ENCODE peak calls at places on chromosomes 4 and X, in nine cellular contexts. L, O, N, S, T, Q, E, A and X are unnamed samples.

GRCh38 chr4:121551881-121552280 is 144.9 kb downstream of the ANXA5 start:
- DNase-seq in E (no peak), L (no peak), S (no peak), T (no peak), A (no peak), Q (peak; percentile 1), O (no peak), N (no peak), X (no peak)

GRCh38 chrX:41723821-41724220 is at the start of gene GPR82:
- DNase-seq in O (no peak), N (no peak), S (no peak), T (no peak), E (no peak), Q (no peak), L (no peak), A (no peak), X (no peak)

GRCh38 chrX:18596096-18596495 is 75.8 kb downstream of the RS1 start:
- DNase-seq in E (no peak), O (peak; percentile 44), L (no peak), Q (no peak), N (no peak), S (no peak), A (no peak), T (no peak), X (peak; percentile 32)

GRCh38 chr4:121155893-121156292 is 8.2 kb downstream of the TNIP3 start:
- DNase-seq in N (no peak), S (no peak), Q (peak; percentile 88), T (no peak), E (no peak), A (no peak), L (no peak), O (no peak), X (no peak)

GRCh38 chr4:139593091-139593564 is 37.1 kb upstream of the SETD7 start:
- DNase-seq in L (no peak), Q (peak; percentile 58), N (no peak), S (no peak), A (no peak), E (no peak), O (no peak), T (no peak), X (no peak)

GRCh38 chr4:3047464-3048286 is 26.7 kb downstream of the HTT-AS start:
- DNase-seq in O (peak; percentile 76), S (peak; percentile 88), A (peak; percentile 75), Q (peak; percentile 58), N (peak; percentile 82), E (peak; percentile 66), L (peak; percentile 44), T (peak; percentile 75), X (peak; percentile 60)

GRCh38 chr4:100087743-100088142 is 102.5 kb downstream of the DDIT4L start:
- DNase-seq in O (no peak), Q (peak; percentile 70), E (no peak), T (no peak), N (no peak), L (no peak), A (no peak), S (no peak), X (no peak)

GRCh38 chrX:129968968-129969367 is 13.5 kb upstream of the BCORL1 start:
- DNase-seq in A (no peak), N (no peak), O (no peak), S (no peak), Q (no peak), E (no peak), T (no peak), L (no peak), X (no peak)

GRCh38 chr4:169109276-169109675 is 99.2 kb upstream of the CBR4 start:
- DNase-seq in S (peak; percentile 66), N (no peak), E (no peak), A (no peak), T (no peak), O (no peak), Q (no peak), L (no peak), X (no peak)
- H3K36me3 ChIP-seq in S (peaks cover 15% of the 10 kb centered on the region), N (peaks cover 3% of the 10 kb centered on the region), E (no peaks in the 10 kb centered on the region), A (no peaks in the 10 kb centered on the region), T (no peaks in the 10 kb centered on the region), O (peaks cover 96% of the 10 kb centered on the region), Q (no peaks in the 10 kb centered on the region), L (no peaks in the 10 kb centered on the region), X (peaks cover 7% of the 10 kb centered on the region)

DNA sequence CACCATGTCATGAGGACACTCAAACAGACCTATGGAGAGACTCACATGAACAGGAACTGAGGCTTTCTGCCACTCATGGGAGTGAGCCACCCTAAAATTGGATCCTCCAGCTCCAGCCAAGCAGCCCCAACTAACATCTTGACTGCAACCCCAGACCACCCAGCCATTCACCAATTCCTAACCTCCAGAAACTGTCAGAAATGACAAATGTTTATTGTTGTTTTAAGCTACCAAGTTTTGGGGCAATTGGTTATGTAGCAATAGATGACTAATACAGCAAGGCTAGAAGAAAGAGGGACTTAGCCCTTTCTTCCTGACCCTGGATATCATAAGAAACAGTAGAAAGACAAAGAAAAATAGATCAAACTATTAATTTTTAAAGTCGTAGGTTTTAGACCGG is 9.1 kb upstream of the CHIC2 start:
- DNase-seq in O (no peak), E (no peak), Q (peak; percentile 44), A (no peak), L (no peak), T (no peak), S (no peak), N (no peak), X (no peak)
- H3K27ac ChIP-seq in O (no peak overlapping the region), E (no peak overlapping the region), Q (no peak overlapping the region), A (no peak overlapping the region), L (no peak overlapping the region), T (no peak overlapping the region), S (no peak overlapping the region), N (no peak overlapping the region), X (no peak overlapping the region)

DNA sequence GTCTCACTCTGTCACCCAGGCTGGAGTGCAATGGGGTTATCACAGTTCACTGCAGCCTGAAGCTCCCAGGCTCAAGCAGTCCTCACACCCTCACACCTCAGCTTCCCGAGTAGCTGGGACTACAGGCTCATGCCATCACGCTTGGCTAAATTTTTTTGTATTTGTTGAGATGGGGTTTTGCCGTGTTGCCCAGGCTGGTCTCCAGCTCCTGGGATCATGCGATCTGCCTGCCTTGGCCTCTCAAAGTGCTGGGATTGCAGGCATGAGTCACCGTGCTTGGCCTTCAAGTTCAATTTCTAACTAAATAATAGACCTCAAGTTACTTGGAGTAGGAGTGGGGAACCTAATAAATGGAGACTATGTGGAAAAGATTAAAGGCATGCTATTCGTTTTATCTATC is 48.9 kb downstream of the MND1 start:
- DNase-seq in L (no peak), S (no peak), N (peak; percentile 80), Q (peak; percentile 43), O (no peak), A (no peak), T (no peak), E (no peak), X (peak; percentile 50)
- H3K36me3 ChIP-seq in L (no peaks in the 10 kb centered on the region), S (no peaks in the 10 kb centered on the region), N (no peaks in the 10 kb centered on the region), Q (no peaks in the 10 kb centered on the region), O (no peaks in the 10 kb centered on the region), A (no peaks in the 10 kb centered on the region), T (no peaks in the 10 kb centered on the region), E (no peaks in the 10 kb centered on the region), X (no peaks in the 10 kb centered on the region)

DNA sequence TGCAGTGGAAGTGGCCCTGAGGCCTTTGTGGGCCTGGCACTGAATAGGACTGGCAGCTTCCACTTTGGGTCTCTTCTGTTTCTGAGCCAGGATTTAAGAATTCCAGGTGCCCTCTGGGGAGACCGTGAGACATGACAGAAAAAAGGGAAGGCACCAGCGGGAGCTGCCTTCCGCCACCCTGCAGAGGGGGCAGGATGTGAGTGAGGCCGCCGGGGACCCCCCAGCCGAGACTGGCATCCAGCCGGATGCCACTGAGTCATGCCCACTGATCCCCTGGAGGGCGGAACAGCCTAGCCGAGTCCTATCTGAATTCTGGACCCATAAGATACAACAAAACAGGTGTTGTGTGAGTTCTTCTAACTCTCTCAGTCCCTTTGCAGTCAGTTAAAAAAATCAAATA is 41.3 kb downstream of the C4orf50 start:
- DNase-seq in N (peak; percentile 51), A (no peak), E (no peak), T (no peak), L (no peak), Q (no peak), S (no peak), O (no peak), X (no peak)
- H3K27ac ChIP-seq in N (no peak overlapping the region), A (no peak overlapping the region), E (no peak overlapping the region), T (no peak overlapping the region), L (no peak overlapping the region), Q (no peak overlapping the region), S (no peak overlapping the region), O (no peak overlapping the region), X (no peak overlapping the region)

GRCh38 chr4:1900087-1900433 is 28.9 kb downstream of the NSD2 start:
- DNase-seq in O (no peak), N (no peak), T (no peak), L (no peak), A (no peak), Q (no peak), E (no peak), S (no peak), X (no peak)

GRCh38 chr4:1899149-1900086 is 28.2 kb downstream of the NSD2 start:
- DNase-seq in O (peak; percentile 73), L (peak; percentile 62), T (peak; percentile 74), Q (peak; percentile 87), A (peak; percentile 77), S (peak; percentile 78), N (peak; percentile 87), E (peak; percentile 62), X (peak; percentile 79)

GRCh38 chr4:1898007-1898406 is 26.8 kb downstream of the NSD2 start:
- DNase-seq in A (no peak), O (no peak), S (no peak), E (no peak), N (no peak), L (no peak), Q (no peak), T (no peak), X (no peak)

GRCh38 chr4:1900624-1901023 is 29.4 kb downstream of the NSD2 start:
- DNase-seq in S (no peak), L (no peak), A (no peak), E (no peak), N (peak; percentile 26), Q (no peak), O (no peak), T (no peak), X (no peak)

GRCh38 chr4:1898681-1899080 is 27.5 kb downstream of the NSD2 start:
- DNase-seq in L (no peak), N (no peak), O (no peak), E (no peak), Q (no peak), S (no peak), A (no peak), T (no peak), X (no peak)
- H3K36me3 ChIP-seq in L (no peaks in the 10 kb centered on the region), N (no peaks in the 10 kb centered on the region), O (peaks cover 33% of the 10 kb centered on the region), E (no peaks in the 10 kb centered on the region), Q (peaks cover 11% of the 10 kb centered on the region), S (peaks cover 77% of the 10 kb centered on the region), A (no peaks in the 10 kb centered on the region), T (no peaks in the 10 kb centered on the region), X (peaks cover 2% of the 10 kb centered on the region)

DNA sequence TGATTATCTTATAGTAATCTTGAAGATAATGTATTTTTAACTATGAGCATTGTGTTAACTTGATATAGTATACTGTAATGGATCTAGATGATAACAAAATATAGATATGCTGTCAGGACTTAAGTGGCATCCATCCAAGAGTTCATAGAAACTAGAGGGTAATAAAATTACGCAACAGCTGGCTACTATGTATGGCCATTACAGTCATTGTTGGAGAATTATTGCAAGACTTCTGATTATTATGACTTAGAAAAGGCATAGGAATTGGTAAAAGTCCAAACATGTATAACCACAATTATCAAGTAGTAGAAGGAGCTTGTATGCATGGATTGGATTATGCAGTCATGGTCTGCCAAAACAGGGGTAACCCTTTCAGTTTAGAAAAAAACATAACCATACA is 9.5 kb downstream of the OGT start:
- DNase-seq in E (no peak), O (no peak), Q (peak; percentile 73), A (no peak), L (no peak), N (no peak), T (no peak), S (no peak), X (no peak)
- H3K27ac ChIP-seq in E (no peak overlapping the region), O (peak overlapping the region; percentile 51), Q (no peak overlapping the region), A (no peak overlapping the region), L (no peak overlapping the region), N (no peak overlapping the region), T (no peak overlapping the region), S (no peak overlapping the region), X (no peak overlapping the region)